ENCODE peak calls at places on chromosomes 7 and 10, in seven cellular contexts. One of them, this sample, is unnamed.

GRCh38 chr7:70384891-70385290 is 747.1 kb upstream of the GALNT17 start:
- DNase-seq in GF-D8: no peak
- DNase-seq in keratinocyte: peak; percentile 1
- DNase-seq in NCI-H510A treated with DMSO at 0.1 percent for 48 hours: no peak
- DNase-seq in NCI-H2029: no peak
- DNase-seq in kidney epithelial cell: peak; percentile 89
- DNase-seq in stimulated activated CD4-positive, alpha-beta T cell treated with anti-CD3 and anti-CD28 coated beads, Interleukin-1b, Interleukin-23, amount 100 ng/mL, for 48 hours: no peak
- DNase-seq in this sample: no peak

GRCh38 chr10:13139150-13139549 is 22.2 kb upstream of the MCM10 start:
- DNase-seq in GF-D8: no peak
- DNase-seq in keratinocyte: no peak
- DNase-seq in NCI-H510A treated with DMSO at 0.1 percent for 48 hours: peak; percentile 71
- DNase-seq in NCI-H2029: no peak
- DNase-seq in kidney epithelial cell: no peak
- DNase-seq in stimulated activated CD4-positive, alpha-beta T cell treated with anti-CD3 and anti-CD28 coated beads, Interleukin-1b, Interleukin-23, amount 100 ng/mL, for 48 hours: no peak
- DNase-seq in this sample: no peak

GRCh38 chr7:112520787-112521186 is 40.0 kb downstream of the LSMEM1 start:
- DNase-seq in GF-D8: no peak
- DNase-seq in keratinocyte: no peak
- DNase-seq in NCI-H510A treated with DMSO at 0.1 percent for 48 hours: no peak
- DNase-seq in NCI-H2029: no peak
- DNase-seq in kidney epithelial cell: no peak
- DNase-seq in stimulated activated CD4-positive, alpha-beta T cell treated with anti-CD3 and anti-CD28 coated beads, Interleukin-1b, Interleukin-23, amount 100 ng/mL, for 48 hours: no peak
- DNase-seq in this sample: no peak

GRCh38 chr7:30594055-30594539 is 581 bp upstream of the GARS1 start:
- DNase-seq in GF-D8: peak; percentile 75
- DNase-seq in keratinocyte: no peak
- DNase-seq in NCI-H510A treated with DMSO at 0.1 percent for 48 hours: peak; percentile 72
- DNase-seq in NCI-H2029: peak; percentile 8
- DNase-seq in kidney epithelial cell: peak; percentile 53
- DNase-seq in stimulated activated CD4-positive, alpha-beta T cell treated with anti-CD3 and anti-CD28 coated beads, Interleukin-1b, Interleukin-23, amount 100 ng/mL, for 48 hours: peak; percentile 47
- DNase-seq in this sample: peak; percentile 67

GRCh38 chr10:14648936-14649335 is 125.8 kb downstream of the FAM107B start:
- DNase-seq in GF-D8: no peak
- DNase-seq in keratinocyte: peak; percentile 17
- DNase-seq in NCI-H510A treated with DMSO at 0.1 percent for 48 hours: no peak
- DNase-seq in NCI-H2029: no peak
- DNase-seq in kidney epithelial cell: no peak
- DNase-seq in stimulated activated CD4-positive, alpha-beta T cell treated with anti-CD3 and anti-CD28 coated beads, Interleukin-1b, Interleukin-23, amount 100 ng/mL, for 48 hours: no peak
- DNase-seq in this sample: no peak

GRCh38 chr7:4962872-4963775 is 4.1 kb upstream of the MMD2 start:
- DNase-seq in GF-D8: no peak
- DNase-seq in keratinocyte: no peak
- DNase-seq in NCI-H510A treated with DMSO at 0.1 percent for 48 hours: no peak
- DNase-seq in NCI-H2029: no peak
- DNase-seq in kidney epithelial cell: no peak
- DNase-seq in stimulated activated CD4-positive, alpha-beta T cell treated with anti-CD3 and anti-CD28 coated beads, Interleukin-1b, Interleukin-23, amount 100 ng/mL, for 48 hours: no peak
- DNase-seq in this sample: no peak

GRCh38 chr7:154416714-154417113 is 364.5 kb downstream of the DPP6 start:
- DNase-seq in GF-D8: no peak
- DNase-seq in keratinocyte: no peak
- DNase-seq in NCI-H510A treated with DMSO at 0.1 percent for 48 hours: no peak
- DNase-seq in NCI-H2029: no peak
- DNase-seq in kidney epithelial cell: no peak
- DNase-seq in stimulated activated CD4-positive, alpha-beta T cell treated with anti-CD3 and anti-CD28 coated beads, Interleukin-1b, Interleukin-23, amount 100 ng/mL, for 48 hours: no peak
- DNase-seq in this sample: no peak

GRCh38 chr7:94620703-94621118 is 35.2 kb downstream of the SGCE start:
- DNase-seq in GF-D8: no peak
- DNase-seq in keratinocyte: peak; percentile 67
- DNase-seq in NCI-H510A treated with DMSO at 0.1 percent for 48 hours: no peak
- DNase-seq in NCI-H2029: peak; percentile 35
- DNase-seq in kidney epithelial cell: peak; percentile 95
- DNase-seq in stimulated activated CD4-positive, alpha-beta T cell treated with anti-CD3 and anti-CD28 coated beads, Interleukin-1b, Interleukin-23, amount 100 ng/mL, for 48 hours: peak; percentile 58
- DNase-seq in this sample: no peak

GRCh38 chr7:140752533-140752932 is 56.0 kb downstream of the NDUFB2 start:
- DNase-seq in GF-D8: peak; percentile 38
- DNase-seq in keratinocyte: no peak
- DNase-seq in NCI-H510A treated with DMSO at 0.1 percent for 48 hours: no peak
- DNase-seq in NCI-H2029: no peak
- DNase-seq in kidney epithelial cell: no peak
- DNase-seq in stimulated activated CD4-positive, alpha-beta T cell treated with anti-CD3 and anti-CD28 coated beads, Interleukin-1b, Interleukin-23, amount 100 ng/mL, for 48 hours: no peak
- DNase-seq in this sample: peak; percentile 62

GRCh38 chr10:72006026-72006425 is 41.8 kb downstream of the CHST3 start:
- DNase-seq in GF-D8: no peak
- DNase-seq in keratinocyte: no peak
- DNase-seq in NCI-H510A treated with DMSO at 0.1 percent for 48 hours: no peak
- DNase-seq in NCI-H2029: no peak
- DNase-seq in kidney epithelial cell: no peak
- DNase-seq in stimulated activated CD4-positive, alpha-beta T cell treated with anti-CD3 and anti-CD28 coated beads, Interleukin-1b, Interleukin-23, amount 100 ng/mL, for 48 hours: no peak
- DNase-seq in this sample: no peak

GRCh38 chr10:86267286-86268195 is 99.1 kb downstream of the GRID1 start:
- DNase-seq in GF-D8: no peak
- DNase-seq in keratinocyte: no peak
- DNase-seq in NCI-H510A treated with DMSO at 0.1 percent for 48 hours: no peak
- DNase-seq in NCI-H2029: no peak
- DNase-seq in kidney epithelial cell: no peak
- DNase-seq in stimulated activated CD4-positive, alpha-beta T cell treated with anti-CD3 and anti-CD28 coated beads, Interleukin-1b, Interleukin-23, amount 100 ng/mL, for 48 hours: no peak
- DNase-seq in this sample: no peak

GRCh38 chr7:1344981-1345701 is 112.5 kb downstream of the UNCX start:
- DNase-seq in GF-D8: no peak
- DNase-seq in keratinocyte: no peak
- DNase-seq in NCI-H510A treated with DMSO at 0.1 percent for 48 hours: no peak
- DNase-seq in NCI-H2029: no peak
- DNase-seq in kidney epithelial cell: no peak
- DNase-seq in stimulated activated CD4-positive, alpha-beta T cell treated with anti-CD3 and anti-CD28 coated beads, Interleukin-1b, Interleukin-23, amount 100 ng/mL, for 48 hours: no peak
- DNase-seq in this sample: no peak

GRCh38 chr10:29714096-29714874 is 79.5 kb upstream of the SVIL start:
- DNase-seq in GF-D8: no peak
- DNase-seq in keratinocyte: peak; percentile 56
- DNase-seq in NCI-H510A treated with DMSO at 0.1 percent for 48 hours: no peak
- DNase-seq in NCI-H2029: no peak
- DNase-seq in kidney epithelial cell: peak; percentile 42
- DNase-seq in stimulated activated CD4-positive, alpha-beta T cell treated with anti-CD3 and anti-CD28 coated beads, Interleukin-1b, Interleukin-23, amount 100 ng/mL, for 48 hours: no peak
- DNase-seq in this sample: no peak

GRCh38 chr10:133329401-133330202 is 7.1 kb downstream of the CALY start:
- DNase-seq in GF-D8: peak; percentile 47
- DNase-seq in keratinocyte: peak; percentile 36
- DNase-seq in NCI-H510A treated with DMSO at 0.1 percent for 48 hours: peak; percentile 88
- DNase-seq in NCI-H2029: peak; percentile 60
- DNase-seq in kidney epithelial cell: no peak
- DNase-seq in stimulated activated CD4-positive, alpha-beta T cell treated with anti-CD3 and anti-CD28 coated beads, Interleukin-1b, Interleukin-23, amount 100 ng/mL, for 48 hours: peak; percentile 86
- DNase-seq in this sample: peak; percentile 87

GRCh38 chr10:71064413-71065118 is 147.8 kb upstream of the UNC5B start:
- DNase-seq in GF-D8: no peak
- DNase-seq in keratinocyte: no peak
- DNase-seq in NCI-H510A treated with DMSO at 0.1 percent for 48 hours: no peak
- DNase-seq in NCI-H2029: no peak
- DNase-seq in kidney epithelial cell: no peak
- DNase-seq in stimulated activated CD4-positive, alpha-beta T cell treated with anti-CD3 and anti-CD28 coated beads, Interleukin-1b, Interleukin-23, amount 100 ng/mL, for 48 hours: no peak
- DNase-seq in this sample: no peak

GRCh38 chr7:34091330-34091917 is 186.1 kb downstream of the BMPER start:
- DNase-seq in GF-D8: no peak
- DNase-seq in keratinocyte: no peak
- DNase-seq in NCI-H510A treated with DMSO at 0.1 percent for 48 hours: peak; percentile 10
- DNase-seq in NCI-H2029: peak; percentile 14
- DNase-seq in kidney epithelial cell: no peak
- DNase-seq in stimulated activated CD4-positive, alpha-beta T cell treated with anti-CD3 and anti-CD28 coated beads, Interleukin-1b, Interleukin-23, amount 100 ng/mL, for 48 hours: no peak
- DNase-seq in this sample: peak; percentile 47

GRCh38 chr7:27201231-27202017 is 1.5 kb upstream of the HOXA13 start:
- DNase-seq in GF-D8: peak; percentile 77
- DNase-seq in keratinocyte: no peak
- DNase-seq in NCI-H510A treated with DMSO at 0.1 percent for 48 hours: no peak
- DNase-seq in NCI-H2029: no peak
- DNase-seq in kidney epithelial cell: no peak
- DNase-seq in stimulated activated CD4-positive, alpha-beta T cell treated with anti-CD3 and anti-CD28 coated beads, Interleukin-1b, Interleukin-23, amount 100 ng/mL, for 48 hours: no peak
- DNase-seq in this sample: peak; percentile 85

GRCh38 chr7:157825325-157825724 is 488.5 kb downstream of the DNAJB6 start:
- DNase-seq in GF-D8: no peak
- DNase-seq in keratinocyte: no peak
- DNase-seq in NCI-H510A treated with DMSO at 0.1 percent for 48 hours: no peak
- DNase-seq in NCI-H2029: no peak
- DNase-seq in kidney epithelial cell: no peak
- DNase-seq in stimulated activated CD4-positive, alpha-beta T cell treated with anti-CD3 and anti-CD28 coated beads, Interleukin-1b, Interleukin-23, amount 100 ng/mL, for 48 hours: peak; percentile 27
- DNase-seq in this sample: no peak

GRCh38 chr7:102220929-102221850 is 65.5 kb upstream of the SH2B2 start:
- DNase-seq in GF-D8: no peak
- DNase-seq in keratinocyte: no peak
- DNase-seq in NCI-H510A treated with DMSO at 0.1 percent for 48 hours: no peak
- DNase-seq in NCI-H2029: no peak
- DNase-seq in kidney epithelial cell: peak; percentile 1
- DNase-seq in stimulated activated CD4-positive, alpha-beta T cell treated with anti-CD3 and anti-CD28 coated beads, Interleukin-1b, Interleukin-23, amount 100 ng/mL, for 48 hours: no peak
- DNase-seq in this sample: no peak

GRCh38 chr7:5419523-5420107 is 4.0 kb downstream of the TNRC18 start:
- DNase-seq in GF-D8: no peak
- DNase-seq in keratinocyte: no peak
- DNase-seq in NCI-H510A treated with DMSO at 0.1 percent for 48 hours: no peak
- DNase-seq in NCI-H2029: no peak
- DNase-seq in kidney epithelial cell: no peak
- DNase-seq in stimulated activated CD4-positive, alpha-beta T cell treated with anti-CD3 and anti-CD28 coated beads, Interleukin-1b, Interleukin-23, amount 100 ng/mL, for 48 hours: no peak
- DNase-seq in this sample: no peak

GRCh38 chr7:26153823-26154783 is 2.1 kb downstream of the NFE2L3 start:
- DNase-seq in GF-D8: no peak
- DNase-seq in keratinocyte: no peak
- DNase-seq in NCI-H510A treated with DMSO at 0.1 percent for 48 hours: no peak
- DNase-seq in NCI-H2029: no peak
- DNase-seq in kidney epithelial cell: no peak
- DNase-seq in stimulated activated CD4-positive, alpha-beta T cell treated with anti-CD3 and anti-CD28 coated beads, Interleukin-1b, Interleukin-23, amount 100 ng/mL, for 48 hours: peak; percentile 52
- DNase-seq in this sample: peak; percentile 61